ENCODE peak calls at places on chromosome 5, in seven cellular contexts. J is PC-3, S is hepatocyte, U is GM23338, N is HCT116, X is GM23248, C is MM.1S. P is an unnamed sample.

GRCh38 chr5:145408048-145408341 is 427.1 kb downstream of the PRELID2 start:
- DNase-seq in J (no peak), C (peak; percentile 77), N (no peak), U (no peak), X (no peak), S (no peak), P (no peak)

GRCh38 chr5:106940986-106941385 is 729.8 kb downstream of the EFNA5 start:
- DNase-seq in N (no peak), X (no peak), S (peak; percentile 65), U (no peak), C (no peak), J (peak; percentile 85), P (no peak)

GRCh38 chr5:151298063-151298462 is 5.5 kb downstream of the SLC36A3 start:
- DNase-seq in X (peak; percentile 84), J (peak; percentile 78), C (no peak), S (peak; percentile 60), U (peak; percentile 88), N (peak; percentile 33), P (peak; percentile 55)

GRCh38 chr5:176612008-176612407 is 2.1 kb upstream of the GPRIN1 start:
- DNase-seq in S (no peak), X (no peak), N (no peak), U (no peak), C (no peak), J (no peak), P (no peak)

GRCh38 chr5:80031109-80031508 is 4.0 kb upstream of the THBS4 start:
- DNase-seq in C (no peak), J (no peak), S (no peak), N (no peak), U (no peak), X (no peak), P (no peak)

GRCh38 chr5:101260857-101261256 is 357.8 kb upstream of the ST8SIA4 start:
- DNase-seq in U (no peak), S (peak; percentile 60), J (no peak), N (no peak), C (no peak), X (no peak), P (no peak)

GRCh38 chr5:8060235-8061139 is 191.5 kb downstream of the MTRR start:
- DNase-seq in C (no peak), J (no peak), S (no peak), U (peak; percentile 30), N (no peak), X (no peak), P (no peak)

GRCh38 chr5:172102913-172103629 is 85.0 kb downstream of the STK10 start:
- DNase-seq in J (peak; percentile 97), U (peak; percentile 77), X (peak; percentile 99), S (peak; percentile 64), N (peak; percentile 64), C (no peak), P (peak; percentile 50)

GRCh38 chr5:94577466-94578245 is 40.7 kb downstream of the KIAA0825 start:
- DNase-seq in X (no peak), J (no peak), U (no peak), C (peak; percentile 80), N (no peak), S (no peak), P (no peak)

GRCh38 chr5:133298447-133298846 is 246.6 kb downstream of the HSPA4 start:
- DNase-seq in N (no peak), U (no peak), X (no peak), J (no peak), S (no peak), C (peak; percentile 6), P (no peak)

GRCh38 chr5:158390556-158390955 is 531.6 kb upstream of the CLINT1 start:
- DNase-seq in S (no peak), C (no peak), U (no peak), N (no peak), X (peak; percentile 77), J (peak; percentile 94), P (no peak)

GRCh38 chr5:132388244-132389050 is 18.9 kb downstream of the SLC22A5 start:
- DNase-seq in C (peak; percentile 48), U (no peak), X (peak; percentile 51), S (peak; percentile 47), N (no peak), J (peak; percentile 66), P (no peak)

GRCh38 chr5:178826216-178826615 is 33.5 kb upstream of the ZNF354B start:
- DNase-seq in U (peak; percentile 60), C (no peak), J (no peak), X (no peak), S (no peak), N (no peak), P (no peak)

GRCh38 chr5:66307647-66308257 is 163.7 kb downstream of the SREK1 start:
- DNase-seq in N (peak; percentile 56), X (peak; percentile 82), U (peak; percentile 84), C (peak; percentile 69), J (peak; percentile 50), S (peak; percentile 80), P (peak; percentile 83)

GRCh38 chr5:168172718-168173045 is 118.8 kb upstream of the WWC1 start:
- DNase-seq in C (no peak), J (no peak), N (no peak), U (no peak), X (no peak), S (no peak), P (no peak)

GRCh38 chr5:54013556-54014157 is 296.7 kb downstream of the ARL15 start:
- DNase-seq in N (peak; percentile 27), S (peak; percentile 32), U (no peak), X (peak; percentile 95), C (no peak), J (peak; percentile 60), P (no peak)

GRCh38 chr5:82494942-82495341 is 216.8 kb upstream of the RPS23 start:
- DNase-seq in S (no peak), U (peak; percentile 21), X (peak; percentile 33), J (peak; percentile 19), C (no peak), N (no peak), P (no peak)

GRCh38 chr5:140311011-140311467 is 8.1 kb upstream of the PFDN1 start:
- DNase-seq in X (peak; percentile 98), U (no peak), C (no peak), S (peak; percentile 78), N (no peak), J (peak; percentile 86), P (no peak)

GRCh38 chr5:179196420-179197079 is 136.4 kb downstream of the ZNF354C start:
- DNase-seq in C (no peak), S (no peak), J (no peak), X (no peak), N (no peak), U (no peak), P (no peak)

GRCh38 chr5:14208071-14209021 is 65.2 kb downstream of the TRIO start:
- DNase-seq in N (no peak), X (peak; percentile 83), U (no peak), C (no peak), J (peak; percentile 66), S (peak; percentile 66), P (no peak)

GRCh38 chr5:5584236-5584749 is 161.8 kb downstream of the ICE1 start:
- DNase-seq in S (no peak), C (no peak), J (no peak), N (no peak), X (no peak), U (no peak), P (no peak)

GRCh38 chr5:68087866-68088265 is 127.7 kb upstream of the PIK3R1 start:
- DNase-seq in U (no peak), N (no peak), X (peak; percentile 32), J (no peak), S (no peak), C (no peak), P (no peak)

GRCh38 chr5:35194636-35195471 is 35.4 kb downstream of the PRLR start:
- DNase-seq in X (no peak), N (no peak), S (peak; percentile 30), C (peak; percentile 12), J (no peak), U (no peak), P (no peak)

DNA sequence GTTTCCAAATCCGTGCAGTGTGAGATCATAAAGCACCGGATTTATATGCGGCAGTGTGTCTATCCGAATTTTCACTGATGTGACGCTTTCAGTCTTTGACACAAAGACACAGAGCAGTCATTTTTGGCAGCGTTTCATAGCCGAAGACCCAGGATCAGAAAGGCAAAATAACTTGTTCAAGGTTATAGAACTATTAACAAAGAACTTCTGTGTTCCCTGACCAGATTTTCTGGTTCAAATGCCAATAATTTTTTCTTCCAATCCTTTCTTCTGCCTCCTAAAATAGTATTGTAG is 1.1 kb upstream of the MARCHF11 start:
- DNase-seq in X (no peak), J (no peak), U (no peak), N (no peak), C (no peak), S (no peak), P (no peak)
- TF ChIP-seq EZH2 in X (no peak), J (no peak), U (no peak), N (no peak), C (no peak), S (peak; percentile 21), P (no peak)

GRCh38 chr5:43679214-43679613 is 76.2 kb downstream of the NNT start:
- DNase-seq in C (no peak), X (no peak), S (no peak), J (no peak), U (no peak), N (no peak), P (no peak)

GRCh38 chr5:43683884-43684471 is 81.0 kb downstream of the NNT start:
- DNase-seq in J (no peak), C (no peak), U (no peak), N (no peak), X (no peak), S (no peak), P (no peak)

GRCh38 chr5:43676083-43676840 is 73.3 kb downstream of the NNT start:
- DNase-seq in S (no peak), N (no peak), J (no peak), X (no peak), C (no peak), U (no peak), P (no peak)

GRCh38 chr5:43677241-43677640 is 74.3 kb downstream of the NNT start:
- DNase-seq in C (no peak), U (no peak), J (no peak), X (no peak), S (no peak), N (no peak), P (no peak)

DNA sequence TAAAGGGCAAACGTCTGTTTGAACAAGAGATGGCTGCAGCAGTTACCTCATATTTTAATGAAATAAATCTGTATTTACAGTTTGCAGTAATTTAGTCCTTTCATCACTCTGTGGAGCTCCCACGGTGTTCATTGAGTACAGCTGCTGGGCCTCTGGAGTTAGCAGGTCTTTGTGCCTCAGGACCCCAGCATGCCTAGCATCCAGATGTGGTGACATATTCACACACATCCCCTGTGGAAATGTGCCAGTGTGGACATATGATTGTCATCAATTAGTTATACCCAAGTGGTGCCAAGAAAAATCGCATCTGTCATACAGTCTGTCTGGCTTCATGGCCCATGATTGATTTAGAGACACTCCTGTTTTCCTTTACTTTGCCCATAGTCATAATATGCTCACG is 77.3 kb downstream of the NNT start:
- DNase-seq in J (no peak), C (no peak), U (no peak), N (no peak), X (no peak), S (no peak), P (no peak)
- H3K4me1 ChIP-seq in J (no peaks in the 10 kb centered on the region), C (no peaks in the 10 kb centered on the region), U (no peaks in the 10 kb centered on the region), N (no peaks in the 10 kb centered on the region), X (peaks cover 4% of the 10 kb centered on the region), S (no peaks in the 10 kb centered on the region), P (no peaks in the 10 kb centered on the region)

GRCh38 chr5:149853019-149853648 is 91.5 kb downstream of the PDE6A start:
- DNase-seq in S (peak; percentile 82), C (peak; percentile 65), J (peak; percentile 87), U (peak; percentile 88), N (peak; percentile 44), X (peak; percentile 83), P (peak; percentile 91)
- TF ChIP-seq EZH2phosphoT487 in S (no peak), C (no peak), J (no peak), U (no peak), N (no peak), X (no peak), P (no peak)

GRCh38 chr5:181058786-181059296 is 18.8 kb downstream of the BTNL9 start:
- DNase-seq in U (peak; percentile 36), N (no peak), C (no peak), S (no peak), J (no peak), X (no peak), P (no peak)
- TF ChIP-seq EZH2 in U (peak; percentile 89), N (no peak), C (no peak), S (peak; percentile 90), J (no peak), X (no peak), P (no peak)

P was measured in neural progenitor cell.